ENCODE peak calls at places on chromosome 20, in eight cellular contexts. Y is NCI-H774, Q is BJ, F is T-cell, Z is psoas muscle, A is HCT116, C is Ammon's horn, K is fibroblast of lung. R is an unnamed sample.

GRCh38 chr20:36018208-36018988 is 50.0 kb downstream of the CNBD2 start:
- DNase-seq in Y (no peak), Q (no peak), F (no peak), Z (no peak), A (no peak), C (no peak), K (no peak), R (no peak)

GRCh38 chr20:11716239-11716944 is 201.3 kb upstream of the BTBD3 start:
- DNase-seq in Y (no peak), Q (peak), F (no peak), Z (no peak), A (peak), C (peak), K (peak), R (peak)

GRCh38 chr20:52312131-52312729 is 120.7 kb upstream of the ZFP64 start:
- DNase-seq in Y (peak), Q (no peak), F (peak), Z (no peak), A (peak), C (peak), K (peak), R (peak)

GRCh38 chr20:20594171-20594530 is 118.3 kb downstream of the RALGAPA2 start:
- DNase-seq in Y (no peak), Q (no peak), F (no peak), Z (no peak), A (no peak), C (peak), K (peak), R (peak)

GRCh38 chr20:25510202-25510601 is 75.1 kb downstream of the NINL start:
- DNase-seq in Y (no peak), Q (no peak), F (no peak), Z (no peak), A (no peak), C (no peak), K (no peak), R (no peak)

GRCh38 chr20:31920275-31920855 is 31.5 kb downstream of the PDRG1 start:
- DNase-seq in Y (no peak), Q (no peak), F (no peak), Z (no peak), A (no peak), C (no peak), K (no peak), R (peak)

GRCh38 chr20:62426678-62427077 is 661 bp downstream of the RBBP8NL start:
- DNase-seq in Y (no peak), Q (no peak), F (no peak), Z (no peak), A (no peak), C (no peak), K (no peak), R (peak)

GRCh38 chr20:37075932-37076685 is 19.7 kb downstream of the RBL1 start:
- DNase-seq in Y (no peak), Q (no peak), F (no peak), Z (no peak), A (no peak), C (no peak), K (peak), R (no peak)

GRCh38 chr20:354298-354977 is 7.5 kb downstream of the NRSN2 start:
- DNase-seq in Y (peak), Q (no peak), F (peak), Z (peak), A (peak), C (peak), K (peak), R (peak)

GRCh38 chr20:45963059-45964011 is 8.7 kb downstream of the ZNF335 start:
- DNase-seq in Y (peak), Q (no peak), F (no peak), Z (no peak), A (no peak), C (peak), K (peak), R (peak)

GRCh38 chr20:25251558-25251957 is 3.7 kb downstream of the PYGB start:
- DNase-seq in Y (no peak), Q (no peak), F (no peak), Z (no peak), A (no peak), C (peak), K (no peak), R (peak)

GRCh38 chr20:63009044-63009961 is 2.5 kb upstream of the BHLHE23 start:
- DNase-seq in Y (peak), Q (no peak), F (peak), Z (peak), A (peak), C (peak), K (peak), R (peak)

GRCh38 chr20:8152183-8152582 is 20.1 kb downstream of the PLCB1 start:
- DNase-seq in Y (no peak), Q (no peak), F (no peak), Z (no peak), A (no peak), C (no peak), K (peak), R (no peak)

GRCh38 chr20:57361517-57361916 is 10.5 kb downstream of the RAE1 start:
- DNase-seq in Y (no peak), Q (peak), F (no peak), Z (no peak), A (no peak), C (no peak), K (peak), R (no peak)

GRCh38 chr20:25399038-25399430 is 8.4 kb upstream of the ABHD12 start:
- DNase-seq in Y (peak), Q (peak), F (no peak), Z (no peak), A (peak), C (peak), K (peak), R (peak)

GRCh38 chr20:10671221-10671849 is 2.5 kb downstream of the JAG1 start:
- DNase-seq in Y (no peak), Q (peak), F (no peak), Z (no peak), A (no peak), C (peak), K (peak), R (peak)